ENCODE peak calls at places on chromosomes 13 and 19, in nine cellular contexts. One of them, this sample, is unnamed.

GRCh38 chr19:2840794-2841790 is at the start of gene ZNF555:
- DNase-seq in body of pancreas: peak
- DNase-seq in neural progenitor cell: peak
- DNase-seq in fibroblast of lung: peak
- DNase-seq in cardiac muscle cell: peak
- DNase-seq in lung: peak
- DNase-seq in OCI-LY7: peak
- DNase-seq in tibial nerve: peak
- DNase-seq in cardiac fibroblast: peak
- DNase-seq in this sample: peak

GRCh38 chr13:49110122-49110831 is 109.9 kb upstream of the MLNR start:
- DNase-seq in body of pancreas: peak
- DNase-seq in neural progenitor cell: peak
- DNase-seq in fibroblast of lung: peak
- DNase-seq in cardiac muscle cell: peak
- DNase-seq in lung: peak
- DNase-seq in OCI-LY7: peak
- DNase-seq in tibial nerve: peak
- DNase-seq in cardiac fibroblast: peak
- DNase-seq in this sample: peak

GRCh38 chr19:31946491-31946890 is 398.9 kb upstream of the ZNF507 start:
- DNase-seq in body of pancreas: no peak
- DNase-seq in neural progenitor cell: no peak
- DNase-seq in fibroblast of lung: no peak
- DNase-seq in cardiac muscle cell: no peak
- DNase-seq in lung: no peak
- DNase-seq in OCI-LY7: no peak
- DNase-seq in tibial nerve: peak
- DNase-seq in cardiac fibroblast: no peak
- DNase-seq in this sample: no peak

GRCh38 chr13:18965347-18965855 is 216.2 kb downstream of the TUBA3C start:
- DNase-seq in body of pancreas: no peak
- DNase-seq in neural progenitor cell: no peak
- DNase-seq in fibroblast of lung: no peak
- DNase-seq in cardiac muscle cell: no peak
- DNase-seq in lung: no peak
- DNase-seq in OCI-LY7: no peak
- DNase-seq in tibial nerve: no peak
- DNase-seq in cardiac fibroblast: no peak
- DNase-seq in this sample: no peak

GRCh38 chr13:91017031-91017668 is 330.3 kb upstream of the MIR17HG start:
- DNase-seq in body of pancreas: peak
- DNase-seq in neural progenitor cell: peak
- DNase-seq in fibroblast of lung: peak
- DNase-seq in cardiac muscle cell: peak
- DNase-seq in lung: no peak
- DNase-seq in OCI-LY7: peak
- DNase-seq in tibial nerve: no peak
- DNase-seq in cardiac fibroblast: peak
- DNase-seq in this sample: peak

GRCh38 chr13:26534036-26534726 is 23.3 kb upstream of the WASF3 start:
- DNase-seq in body of pancreas: no peak
- DNase-seq in neural progenitor cell: no peak
- DNase-seq in fibroblast of lung: no peak
- DNase-seq in cardiac muscle cell: no peak
- DNase-seq in lung: no peak
- DNase-seq in OCI-LY7: no peak
- DNase-seq in tibial nerve: no peak
- DNase-seq in cardiac fibroblast: no peak
- DNase-seq in this sample: no peak

GRCh38 chr13:86788624-86789023 is 882.5 kb upstream of the SLITRK5 start:
- DNase-seq in body of pancreas: no peak
- DNase-seq in neural progenitor cell: peak
- DNase-seq in fibroblast of lung: no peak
- DNase-seq in cardiac muscle cell: no peak
- DNase-seq in lung: no peak
- DNase-seq in OCI-LY7: no peak
- DNase-seq in tibial nerve: no peak
- DNase-seq in cardiac fibroblast: no peak
- DNase-seq in this sample: no peak

GRCh38 chr13:110874508-110874960 is 40.3 kb downstream of the ANKRD10 start:
- DNase-seq in body of pancreas: peak
- DNase-seq in neural progenitor cell: peak
- DNase-seq in fibroblast of lung: peak
- DNase-seq in cardiac muscle cell: peak
- DNase-seq in lung: peak
- DNase-seq in OCI-LY7: no peak
- DNase-seq in tibial nerve: peak
- DNase-seq in cardiac fibroblast: peak
- DNase-seq in this sample: peak

GRCh38 chr19:44258835-44259413 is 762 bp upstream of the ZNF233 start:
- DNase-seq in body of pancreas: no peak
- DNase-seq in neural progenitor cell: no peak
- DNase-seq in fibroblast of lung: no peak
- DNase-seq in cardiac muscle cell: no peak
- DNase-seq in lung: no peak
- DNase-seq in OCI-LY7: no peak
- DNase-seq in tibial nerve: no peak
- DNase-seq in cardiac fibroblast: no peak
- DNase-seq in this sample: no peak

GRCh38 chr13:72437458-72437857 is 290.0 kb downstream of the MZT1 start:
- DNase-seq in body of pancreas: no peak
- DNase-seq in neural progenitor cell: no peak
- DNase-seq in fibroblast of lung: peak
- DNase-seq in cardiac muscle cell: no peak
- DNase-seq in lung: no peak
- DNase-seq in OCI-LY7: no peak
- DNase-seq in tibial nerve: no peak
- DNase-seq in cardiac fibroblast: no peak
- DNase-seq in this sample: no peak

GRCh38 chr19:56403764-56404704 is at the start of gene ZNF583:
- DNase-seq in body of pancreas: peak
- DNase-seq in neural progenitor cell: peak
- DNase-seq in fibroblast of lung: peak
- DNase-seq in cardiac muscle cell: peak
- DNase-seq in lung: peak
- DNase-seq in OCI-LY7: peak
- DNase-seq in tibial nerve: peak
- DNase-seq in cardiac fibroblast: peak
- DNase-seq in this sample: peak

GRCh38 chr19:56403261-56403660 is 871 bp upstream of the ZNF583 start:
- DNase-seq in body of pancreas: no peak
- DNase-seq in neural progenitor cell: peak
- DNase-seq in fibroblast of lung: peak
- DNase-seq in cardiac muscle cell: peak
- DNase-seq in lung: no peak
- DNase-seq in OCI-LY7: no peak
- DNase-seq in tibial nerve: no peak
- DNase-seq in cardiac fibroblast: peak
- DNase-seq in this sample: peak

GRCh38 chr19:56400485-56400884 is 3.6 kb upstream of the ZNF583 start:
- DNase-seq in body of pancreas: no peak
- DNase-seq in neural progenitor cell: no peak
- DNase-seq in fibroblast of lung: no peak
- DNase-seq in cardiac muscle cell: no peak
- DNase-seq in lung: no peak
- DNase-seq in OCI-LY7: no peak
- DNase-seq in tibial nerve: no peak
- DNase-seq in cardiac fibroblast: no peak
- DNase-seq in this sample: no peak

GRCh38 chr19:56405062-56405461 is 930 bp downstream of the ZNF583 start:
- DNase-seq in body of pancreas: no peak
- DNase-seq in neural progenitor cell: no peak
- DNase-seq in fibroblast of lung: no peak
- DNase-seq in cardiac muscle cell: no peak
- DNase-seq in lung: no peak
- DNase-seq in OCI-LY7: no peak
- DNase-seq in tibial nerve: no peak
- DNase-seq in cardiac fibroblast: no peak
- DNase-seq in this sample: no peak

DNA sequence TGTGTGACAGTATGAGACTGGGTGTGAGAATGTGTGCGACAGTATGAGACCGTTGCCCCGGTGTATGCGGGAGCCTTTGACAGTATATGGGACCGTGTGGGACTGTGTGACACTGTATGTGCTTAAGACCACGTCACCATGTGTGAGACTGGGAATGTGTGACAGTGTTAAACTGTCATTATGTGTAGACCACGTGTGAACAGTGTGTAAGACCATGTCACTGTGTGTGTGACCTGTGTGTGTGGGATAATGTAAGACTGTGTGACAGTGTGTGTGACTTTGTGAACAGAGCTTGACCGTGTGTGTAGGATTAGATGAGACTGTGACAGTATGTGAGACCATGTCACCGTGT is 549 bp downstream of the ZNF583 start:
- DNase-seq in body of pancreas: no peak
- DNase-seq in neural progenitor cell: no peak
- DNase-seq in fibroblast of lung: no peak
- DNase-seq in cardiac muscle cell: no peak
- DNase-seq in lung: no peak
- DNase-seq in OCI-LY7: no peak
- DNase-seq in tibial nerve: no peak
- DNase-seq in cardiac fibroblast: no peak
- DNase-seq in this sample: no peak
- H3K4me3 ChIP-seq in body of pancreas: no peak
- H3K4me3 ChIP-seq in neural progenitor cell: peak
- H3K4me3 ChIP-seq in fibroblast of lung: peak
- H3K4me3 ChIP-seq in cardiac muscle cell: peak
- H3K4me3 ChIP-seq in lung: peak
- H3K4me3 ChIP-seq in OCI-LY7: peak
- H3K4me3 ChIP-seq in tibial nerve: peak
- H3K4me3 ChIP-seq in cardiac fibroblast: peak
- H3K4me3 ChIP-seq in this sample: peak

DNA sequence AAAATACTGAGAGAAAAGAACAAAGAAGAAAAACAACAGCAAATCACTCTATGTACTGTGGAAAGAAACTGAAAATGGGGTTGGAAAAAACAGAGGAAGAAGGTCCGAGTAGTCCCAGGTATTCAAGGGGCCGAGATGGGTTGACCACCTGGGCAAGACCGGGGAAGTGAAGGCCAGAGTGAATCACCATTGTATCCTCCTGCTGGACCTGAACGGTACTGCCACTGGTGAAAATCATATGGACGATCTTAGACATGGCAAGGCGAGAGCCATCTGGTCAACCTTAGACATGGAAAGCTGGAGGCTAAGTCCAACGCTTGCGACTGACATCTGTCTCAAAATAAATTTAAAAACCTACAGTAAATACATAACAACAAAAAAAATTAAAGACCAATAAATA is 44.4 kb upstream of the ZNF91 start:
- DNase-seq in body of pancreas: no peak
- DNase-seq in neural progenitor cell: no peak
- DNase-seq in fibroblast of lung: no peak
- DNase-seq in cardiac muscle cell: no peak
- DNase-seq in lung: no peak
- DNase-seq in OCI-LY7: peak
- DNase-seq in tibial nerve: no peak
- DNase-seq in cardiac fibroblast: no peak
- DNase-seq in this sample: no peak
- TF ChIP-seq CTCF in body of pancreas: no peak
- TF ChIP-seq CTCF in neural progenitor cell: no peak
- TF ChIP-seq CTCF in fibroblast of lung: peak
- TF ChIP-seq CTCF in cardiac muscle cell: no peak
- TF ChIP-seq CTCF in lung: no peak
- TF ChIP-seq CTCF in OCI-LY7: no peak
- TF ChIP-seq CTCF in tibial nerve: no peak
- TF ChIP-seq CTCF in cardiac fibroblast: peak
- TF ChIP-seq CTCF in this sample: peak

DNA sequence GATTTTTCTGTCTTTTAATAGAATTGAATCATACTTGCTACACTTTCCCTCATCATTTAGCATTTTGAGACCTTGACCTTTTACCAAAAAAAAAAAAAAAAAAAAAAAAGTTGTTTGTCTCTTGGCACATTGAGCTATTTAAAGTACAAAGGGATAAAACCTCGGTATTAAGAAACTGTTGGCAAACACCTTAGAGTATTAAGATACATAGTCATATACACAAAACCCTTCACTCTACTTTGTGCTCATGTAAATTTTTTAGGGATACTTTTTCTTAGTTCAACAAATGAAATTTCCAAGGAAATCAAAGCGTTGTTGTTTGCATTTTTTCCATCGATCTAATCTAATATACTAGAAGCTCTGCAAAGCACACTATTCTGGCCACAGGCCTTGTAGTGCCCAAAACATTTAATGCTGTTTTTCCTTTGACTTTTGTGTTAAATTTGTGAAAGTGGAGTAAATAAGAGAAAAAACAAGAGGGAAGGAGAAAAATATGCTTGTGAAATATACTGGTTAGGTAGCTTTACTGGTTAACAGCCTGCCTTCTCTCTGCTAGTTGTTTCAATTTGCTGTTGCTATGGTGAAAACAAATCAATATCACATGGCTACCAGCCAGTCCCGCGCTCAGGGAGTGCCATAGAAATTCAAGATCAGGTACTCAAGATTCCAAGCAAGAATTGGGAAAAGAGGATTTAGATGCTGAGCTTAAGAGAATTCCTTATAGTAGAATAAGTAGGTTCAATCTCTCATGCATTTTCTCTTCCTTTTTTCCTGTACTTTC is 2.6 kb downstream of the MBNL2 start:
- DNase-seq in body of pancreas: peak
- DNase-seq in neural progenitor cell: no peak
- DNase-seq in fibroblast of lung: peak
- DNase-seq in cardiac muscle cell: no peak
- DNase-seq in lung: no peak
- DNase-seq in OCI-LY7: no peak
- DNase-seq in tibial nerve: no peak
- DNase-seq in cardiac fibroblast: peak
- DNase-seq in this sample: peak
- H3K4me3 ChIP-seq in body of pancreas: peak
- H3K4me3 ChIP-seq in neural progenitor cell: no peak
- H3K4me3 ChIP-seq in fibroblast of lung: peak
- H3K4me3 ChIP-seq in cardiac muscle cell: peak
- H3K4me3 ChIP-seq in lung: peak
- H3K4me3 ChIP-seq in OCI-LY7: peak
- H3K4me3 ChIP-seq in tibial nerve: peak
- H3K4me3 ChIP-seq in cardiac fibroblast: peak
- H3K4me3 ChIP-seq in this sample: peak

DNA sequence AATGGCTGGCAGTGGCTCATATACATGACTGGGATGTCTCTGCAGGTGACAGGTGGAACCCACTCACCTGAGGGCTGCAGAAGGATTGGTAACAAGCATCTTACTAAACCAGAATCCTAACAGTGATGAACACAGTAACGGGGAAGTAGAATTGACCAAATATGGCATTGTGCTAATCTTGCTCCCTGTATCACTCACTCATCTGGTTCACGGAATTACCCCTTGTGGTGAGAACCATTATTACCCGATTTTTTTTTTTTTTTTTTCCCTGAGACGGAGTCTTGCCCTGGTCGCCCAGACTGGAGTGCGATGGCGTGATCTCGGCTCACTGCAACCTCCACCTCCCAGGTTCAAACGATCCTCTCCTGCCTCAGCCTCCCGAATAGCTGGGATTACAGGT is 69.5 kb downstream of the PTPRS start:
- DNase-seq in body of pancreas: no peak
- DNase-seq in neural progenitor cell: no peak
- DNase-seq in fibroblast of lung: peak
- DNase-seq in cardiac muscle cell: no peak
- DNase-seq in lung: no peak
- DNase-seq in OCI-LY7: no peak
- DNase-seq in tibial nerve: no peak
- DNase-seq in cardiac fibroblast: no peak
- DNase-seq in this sample: peak
- TF ChIP-seq CTCF in body of pancreas: no peak
- TF ChIP-seq CTCF in neural progenitor cell: peak
- TF ChIP-seq CTCF in fibroblast of lung: peak
- TF ChIP-seq CTCF in cardiac muscle cell: peak
- TF ChIP-seq CTCF in lung: no peak
- TF ChIP-seq CTCF in OCI-LY7: peak
- TF ChIP-seq CTCF in tibial nerve: no peak
- TF ChIP-seq CTCF in cardiac fibroblast: peak
- TF ChIP-seq CTCF in this sample: peak

GRCh38 chr13:43154083-43154739 is 130.8 kb downstream of the DNAJC15 start:
- DNase-seq in body of pancreas: no peak
- DNase-seq in neural progenitor cell: no peak
- DNase-seq in fibroblast of lung: no peak
- DNase-seq in cardiac muscle cell: no peak
- DNase-seq in lung: no peak
- DNase-seq in OCI-LY7: no peak
- DNase-seq in tibial nerve: no peak
- DNase-seq in cardiac fibroblast: no peak
- DNase-seq in this sample: no peak
- H3K4me3 ChIP-seq in body of pancreas: no peak
- H3K4me3 ChIP-seq in neural progenitor cell: no peak
- H3K4me3 ChIP-seq in fibroblast of lung: no peak
- H3K4me3 ChIP-seq in cardiac muscle cell: no peak
- H3K4me3 ChIP-seq in lung: no peak
- H3K4me3 ChIP-seq in OCI-LY7: no peak
- H3K4me3 ChIP-seq in tibial nerve: no peak
- H3K4me3 ChIP-seq in cardiac fibroblast: no peak
- H3K4me3 ChIP-seq in this sample: no peak

This sample was measured in GM12865.